ENCODE peak calls at places on chromosomes 16 and 17, in six cellular contexts. One of them, this sample, is unnamed.

GRCh38 chr16:90057738-90058173 is 19.4 kb downstream of the PRDM7 start:
- DNase-seq in right atrium auricular region: no peak
- DNase-seq in Peyer's patch: no peak
- DNase-seq in upper lobe of right lung: no peak
- DNase-seq in body of pancreas: no peak
- DNase-seq in hepatocyte: peak; percentile 55
- DNase-seq in this sample: no peak

GRCh38 chr16:72195609-72196008 is 23.7 kb upstream of the PMFBP1 start:
- DNase-seq in Peyer's patch: no peak
- DNase-seq in right atrium auricular region: no peak
- DNase-seq in hepatocyte: no peak
- DNase-seq in upper lobe of right lung: no peak
- DNase-seq in body of pancreas: no peak
- DNase-seq in this sample: no peak

GRCh38 chr17:33922971-33923370 is 332.1 kb upstream of the CCL2 start:
- DNase-seq in upper lobe of right lung: no peak
- DNase-seq in right atrium auricular region: no peak
- DNase-seq in hepatocyte: no peak
- DNase-seq in Peyer's patch: no peak
- DNase-seq in body of pancreas: no peak
- DNase-seq in this sample: no peak

GRCh38 chr17:28038802-28039600 is 3.5 kb upstream of the NLK start:
- DNase-seq in right atrium auricular region: no peak
- DNase-seq in body of pancreas: no peak
- DNase-seq in hepatocyte: no peak
- DNase-seq in upper lobe of right lung: no peak
- DNase-seq in Peyer's patch: no peak
- DNase-seq in this sample: no peak

GRCh38 chr17:27747462-27748359 is 52.6 kb downstream of the NOS2 start:
- DNase-seq in hepatocyte: no peak
- DNase-seq in Peyer's patch: no peak
- DNase-seq in upper lobe of right lung: no peak
- DNase-seq in body of pancreas: no peak
- DNase-seq in right atrium auricular region: peak; percentile 34
- DNase-seq in this sample: no peak

GRCh38 chr17:39208893-39209292 is 8.8 kb downstream of the RPL19 start:
- DNase-seq in hepatocyte: no peak
- DNase-seq in Peyer's patch: peak; percentile 83
- DNase-seq in upper lobe of right lung: peak; percentile 78
- DNase-seq in right atrium auricular region: no peak
- DNase-seq in body of pancreas: no peak
- DNase-seq in this sample: peak; percentile 79

GRCh38 chr16:14337303-14338191 is 266.4 kb downstream of the MRTFB start:
- DNase-seq in upper lobe of right lung: no peak
- DNase-seq in hepatocyte: peak; percentile 46
- DNase-seq in Peyer's patch: no peak
- DNase-seq in right atrium auricular region: no peak
- DNase-seq in body of pancreas: peak; percentile 39
- DNase-seq in this sample: no peak

GRCh38 chr17:68771867-68772515 is 170.8 kb upstream of the FAM20A start:
- DNase-seq in upper lobe of right lung: no peak
- DNase-seq in Peyer's patch: no peak
- DNase-seq in hepatocyte: peak; percentile 59
- DNase-seq in right atrium auricular region: no peak
- DNase-seq in body of pancreas: no peak
- DNase-seq in this sample: peak; percentile 66

GRCh38 chr16:27761816-27762215 is 211.9 kb downstream of the KATNIP start:
- DNase-seq in body of pancreas: no peak
- DNase-seq in upper lobe of right lung: no peak
- DNase-seq in Peyer's patch: no peak
- DNase-seq in hepatocyte: no peak
- DNase-seq in right atrium auricular region: no peak
- DNase-seq in this sample: no peak

GRCh38 chr17:49343273-49343672 is 18.8 kb downstream of the ZNF652 start:
- DNase-seq in Peyer's patch: no peak
- DNase-seq in right atrium auricular region: no peak
- DNase-seq in upper lobe of right lung: no peak
- DNase-seq in body of pancreas: no peak
- DNase-seq in hepatocyte: no peak
- DNase-seq in this sample: no peak

GRCh38 chr16:2299915-2300192 is 31.9 kb upstream of the RNPS1 start:
- DNase-seq in body of pancreas: no peak
- DNase-seq in right atrium auricular region: no peak
- DNase-seq in hepatocyte: no peak
- DNase-seq in upper lobe of right lung: no peak
- DNase-seq in Peyer's patch: no peak
- DNase-seq in this sample: no peak

GRCh38 chr16:2372684-2373083 is 32.2 kb upstream of the ABCA3 start:
- DNase-seq in upper lobe of right lung: no peak
- DNase-seq in body of pancreas: no peak
- DNase-seq in Peyer's patch: no peak
- DNase-seq in right atrium auricular region: no peak
- DNase-seq in hepatocyte: no peak
- DNase-seq in this sample: no peak

GRCh38 chr17:21162394-21162775 is 35.6 kb downstream of the DHRS7B start:
- DNase-seq in body of pancreas: no peak
- DNase-seq in hepatocyte: no peak
- DNase-seq in Peyer's patch: no peak
- DNase-seq in right atrium auricular region: no peak
- DNase-seq in upper lobe of right lung: no peak
- DNase-seq in this sample: no peak

GRCh38 chr16:85354623-85355514 is 242.6 kb upstream of the CIBAR2 start:
- DNase-seq in right atrium auricular region: no peak
- DNase-seq in hepatocyte: peak; percentile 64
- DNase-seq in body of pancreas: no peak
- DNase-seq in upper lobe of right lung: peak; percentile 61
- DNase-seq in Peyer's patch: no peak
- DNase-seq in this sample: peak; percentile 91
- H3K4me3 ChIP-seq in right atrium auricular region: no peak overlapping the region
- H3K4me3 ChIP-seq in hepatocyte: no peak overlapping the region
- H3K4me3 ChIP-seq in body of pancreas: no peak overlapping the region
- H3K4me3 ChIP-seq in upper lobe of right lung: no peak overlapping the region
- H3K4me3 ChIP-seq in Peyer's patch: no peak overlapping the region
- H3K4me3 ChIP-seq in this sample: no peak overlapping the region

GRCh38 chr17:42009170-42009569 is 8.1 kb downstream of the DNAJC7 start:
- DNase-seq in Peyer's patch: no peak
- DNase-seq in right atrium auricular region: no peak
- DNase-seq in body of pancreas: no peak
- DNase-seq in hepatocyte: no peak
- DNase-seq in upper lobe of right lung: no peak
- DNase-seq in this sample: peak; percentile 35
- H3K4me1 ChIP-seq in Peyer's patch: no peaks in the 10 kb centered on the region
- H3K4me1 ChIP-seq in right atrium auricular region: peaks cover 79% of the 10 kb centered on the region
- H3K4me1 ChIP-seq in body of pancreas: peaks cover 21% of the 10 kb centered on the region
- H3K4me1 ChIP-seq in hepatocyte: no peaks in the 10 kb centered on the region
- H3K4me1 ChIP-seq in upper lobe of right lung: peaks cover 42% of the 10 kb centered on the region
- H3K4me1 ChIP-seq in this sample: no peaks in the 10 kb centered on the region

GRCh38 chr16:15644306-15644961 is 1.5 kb upstream of the MARF1 start:
- DNase-seq in body of pancreas: no peak
- DNase-seq in Peyer's patch: no peak
- DNase-seq in hepatocyte: peak; percentile 33
- DNase-seq in right atrium auricular region: no peak
- DNase-seq in upper lobe of right lung: no peak
- DNase-seq in this sample: peak; percentile 84
- H3K36me3 ChIP-seq in body of pancreas: no peaks in the 10 kb centered on the region
- H3K36me3 ChIP-seq in Peyer's patch: no peaks in the 10 kb centered on the region
- H3K36me3 ChIP-seq in hepatocyte: no peaks in the 10 kb centered on the region
- H3K36me3 ChIP-seq in right atrium auricular region: no peaks in the 10 kb centered on the region
- H3K36me3 ChIP-seq in upper lobe of right lung: no peaks in the 10 kb centered on the region
- H3K36me3 ChIP-seq in this sample: no peaks in the 10 kb centered on the region

DNA sequence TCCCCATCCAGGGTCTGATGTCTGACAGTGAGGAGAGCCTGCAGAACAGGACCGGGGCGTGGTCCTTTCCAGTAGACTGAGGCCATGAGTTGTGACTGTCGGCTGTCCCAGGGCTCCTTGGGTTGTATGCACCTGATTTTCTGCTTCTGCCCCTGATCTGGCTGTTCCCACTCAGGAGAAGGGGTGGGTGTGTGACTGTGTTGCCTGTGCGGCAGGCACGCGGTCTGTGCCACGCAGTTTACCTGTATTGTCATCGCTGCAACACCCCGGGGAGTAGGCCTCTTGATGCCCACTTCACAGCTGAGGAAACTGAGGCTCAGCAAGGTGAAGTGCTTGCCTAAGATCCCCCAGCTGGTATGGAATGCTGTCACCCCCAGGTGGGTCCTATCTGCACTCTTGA is 1.4 kb downstream of the CRISPLD2 start:
- DNase-seq in upper lobe of right lung: no peak
- DNase-seq in hepatocyte: no peak
- DNase-seq in Peyer's patch: no peak
- DNase-seq in body of pancreas: no peak
- DNase-seq in right atrium auricular region: no peak
- DNase-seq in this sample: no peak
- H3K4me3 ChIP-seq in upper lobe of right lung: peak overlapping the region; percentile 53
- H3K4me3 ChIP-seq in hepatocyte: no peak overlapping the region
- H3K4me3 ChIP-seq in Peyer's patch: peak overlapping the region; percentile 59
- H3K4me3 ChIP-seq in body of pancreas: no peak overlapping the region
- H3K4me3 ChIP-seq in right atrium auricular region: peak overlapping the region; percentile 67
- H3K4me3 ChIP-seq in this sample: no peak overlapping the region

DNA sequence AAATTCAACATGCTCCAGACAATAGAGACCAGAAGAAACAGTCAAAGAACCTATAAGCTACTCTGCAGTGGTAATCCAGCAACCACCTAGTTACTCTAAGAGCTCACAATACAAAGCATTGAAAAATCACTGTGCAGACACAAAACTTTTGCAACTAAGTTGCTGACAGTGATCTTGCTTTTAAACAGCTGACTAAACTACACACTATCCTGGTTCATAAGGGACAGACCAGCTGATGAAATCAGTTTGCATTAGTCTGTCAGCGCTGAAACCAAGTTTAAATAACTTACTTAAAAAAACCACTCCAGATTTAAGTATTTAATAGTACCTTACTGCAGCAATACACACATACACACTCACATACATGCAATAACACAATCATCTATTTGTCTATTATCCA is 4.6 kb downstream of the VEZF1 start:
- DNase-seq in hepatocyte: no peak
- DNase-seq in upper lobe of right lung: no peak
- DNase-seq in right atrium auricular region: no peak
- DNase-seq in Peyer's patch: no peak
- DNase-seq in body of pancreas: no peak
- DNase-seq in this sample: no peak
- H3K4me1 ChIP-seq in hepatocyte: peaks cover 42% of the 10 kb centered on the region
- H3K4me1 ChIP-seq in upper lobe of right lung: peaks cover 56% of the 10 kb centered on the region
- H3K4me1 ChIP-seq in right atrium auricular region: peaks cover 54% of the 10 kb centered on the region
- H3K4me1 ChIP-seq in Peyer's patch: no peaks in the 10 kb centered on the region
- H3K4me1 ChIP-seq in body of pancreas: peaks cover 51% of the 10 kb centered on the region
- H3K4me1 ChIP-seq in this sample: peaks cover 26% of the 10 kb centered on the region

GRCh38 chr16:56767018-56767417 is 37.1 kb downstream of the NUP93 start:
- DNase-seq in upper lobe of right lung: no peak
- DNase-seq in hepatocyte: no peak
- DNase-seq in right atrium auricular region: no peak
- DNase-seq in body of pancreas: no peak
- DNase-seq in Peyer's patch: no peak
- DNase-seq in this sample: no peak

GRCh38 chr16:56758930-56759329 is 29.0 kb downstream of the NUP93 start:
- DNase-seq in body of pancreas: no peak
- DNase-seq in upper lobe of right lung: no peak
- DNase-seq in hepatocyte: no peak
- DNase-seq in right atrium auricular region: no peak
- DNase-seq in Peyer's patch: no peak
- DNase-seq in this sample: no peak

GRCh38 chr16:56764835-56765234 is 34.9 kb downstream of the NUP93 start:
- DNase-seq in hepatocyte: no peak
- DNase-seq in right atrium auricular region: no peak
- DNase-seq in body of pancreas: no peak
- DNase-seq in upper lobe of right lung: no peak
- DNase-seq in Peyer's patch: no peak
- DNase-seq in this sample: no peak

GRCh38 chr16:56758432-56758831 is 28.5 kb downstream of the NUP93 start:
- DNase-seq in upper lobe of right lung: no peak
- DNase-seq in hepatocyte: no peak
- DNase-seq in Peyer's patch: no peak
- DNase-seq in body of pancreas: no peak
- DNase-seq in right atrium auricular region: no peak
- DNase-seq in this sample: no peak

DNA sequence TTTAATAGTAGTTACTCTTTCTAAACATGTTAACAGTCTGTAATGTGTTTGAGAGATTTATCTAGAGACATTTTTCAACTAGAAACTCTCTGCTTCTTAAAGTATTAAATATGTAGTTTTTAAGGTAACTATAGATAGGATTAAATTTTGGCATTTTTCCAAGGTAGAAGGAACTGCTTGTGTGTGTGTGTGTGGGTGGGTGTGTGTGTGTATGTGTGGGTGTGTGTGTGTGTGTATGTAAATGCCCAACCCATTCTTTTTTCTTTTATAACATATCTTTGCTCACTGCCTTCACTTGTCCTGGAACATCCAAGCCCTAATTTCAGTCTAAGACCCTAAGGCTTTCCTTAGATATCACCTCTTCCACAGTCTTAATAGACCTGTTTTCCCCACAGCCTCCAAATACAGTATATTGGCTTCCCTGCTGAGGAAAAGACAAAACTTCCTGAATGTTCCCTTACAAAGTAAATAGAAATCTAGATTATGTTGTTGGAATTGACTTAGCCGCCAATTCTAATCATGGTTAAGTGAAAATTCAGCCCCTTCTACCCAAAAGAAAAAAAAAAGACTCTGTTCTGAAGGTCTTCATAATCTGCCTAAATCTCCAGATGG is 33.5 kb downstream of the NUP93 start:
- DNase-seq in Peyer's patch: no peak
- DNase-seq in right atrium auricular region: no peak
- DNase-seq in body of pancreas: no peak
- DNase-seq in hepatocyte: no peak
- DNase-seq in upper lobe of right lung: no peak
- DNase-seq in this sample: no peak
- H3K36me3 ChIP-seq in Peyer's patch: no peaks in the 10 kb centered on the region
- H3K36me3 ChIP-seq in right atrium auricular region: peaks cover 10% of the 10 kb centered on the region
- H3K36me3 ChIP-seq in body of pancreas: no peaks in the 10 kb centered on the region
- H3K36me3 ChIP-seq in hepatocyte: no peaks in the 10 kb centered on the region
- H3K36me3 ChIP-seq in upper lobe of right lung: peaks cover 20% of the 10 kb centered on the region
- H3K36me3 ChIP-seq in this sample: peaks cover 50% of the 10 kb centered on the region

This sample was measured in SJCRH30.